ENCODE peak calls at places on chromosome 1, in seven cellular contexts. J, O, H, M, N, G and D are unnamed samples.

GRCh38 chr1:6082430-6082971 is 36.8 kb downstream of the KCNAB2 start:
- DNase-seq in J (no peak), O (no peak), H (peak), M (peak), N (no peak), G (peak), D (no peak)

GRCh38 chr1:71834570-71835441 is 447.5 kb downstream of the NEGR1 start:
- DNase-seq in J (no peak), O (peak), H (no peak), M (no peak), N (no peak), G (no peak), D (no peak)

GRCh38 chr1:8423702-8424538 is 106.0 kb downstream of the SLC45A1 start:
- DNase-seq in J (peak), O (peak), H (peak), M (peak), N (no peak), G (peak), D (no peak)

GRCh38 chr1:89670168-89670567 is 37.2 kb downstream of the LRRC8C start:
- DNase-seq in J (no peak), O (peak), H (no peak), M (no peak), N (no peak), G (no peak), D (no peak)

GRCh38 chr1:19190468-19190867 is 19.6 kb downstream of the UBR4 start:
- DNase-seq in J (no peak), O (no peak), H (no peak), M (no peak), N (no peak), G (no peak), D (no peak)

GRCh38 chr1:209839875-209840491 is 12.2 kb downstream of the UTP25 start:
- DNase-seq in J (no peak), O (peak), H (no peak), M (no peak), N (peak), G (no peak), D (no peak)

GRCh38 chr1:110209715-110210603 is at the start of gene KCNC4:
- DNase-seq in J (peak), O (peak), H (peak), M (peak), N (peak), G (peak), D (peak)

GRCh38 chr1:111399792-111400610 is 27.5 kb downstream of the OVGP1 start:
- DNase-seq in J (peak), O (peak), H (peak), M (peak), N (peak), G (peak), D (no peak)

GRCh38 chr1:45512641-45513054 is 9.0 kb downstream of the PRDX1 start:
- DNase-seq in J (peak), O (peak), H (peak), M (peak), N (no peak), G (peak), D (peak)

DNA sequence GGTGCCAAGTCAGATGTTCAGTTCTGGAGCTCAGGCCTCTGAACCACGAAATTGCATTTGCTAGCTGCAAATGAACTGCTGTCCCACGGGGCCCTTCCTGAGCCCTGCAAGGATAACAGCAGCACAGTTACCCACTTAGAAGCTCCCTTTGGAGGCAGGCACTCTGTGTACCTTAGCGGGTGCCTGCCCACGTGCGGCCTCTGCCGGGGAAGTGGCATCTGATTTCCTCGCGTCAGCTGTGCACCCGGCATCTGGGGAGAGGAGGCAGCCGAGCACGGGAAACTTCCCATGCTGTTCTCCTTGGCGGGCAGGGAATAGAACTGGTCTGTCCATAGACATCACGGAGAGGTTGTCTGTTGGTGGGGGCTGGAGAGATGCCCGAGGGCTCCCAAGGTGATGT is 148.0 kb upstream of the C1orf174 start:
- DNase-seq in J (no peak), O (no peak), H (no peak), M (no peak), N (no peak), G (no peak), D (no peak)
- TF ChIP-seq CTCF in J (no peak), O (no peak), H (no peak), M (no peak), N (no peak), G (no peak), D (no peak)

GRCh38 chr1:1250828-1251284 is 4.3 kb upstream of the C1QTNF12 start:
- DNase-seq in J (peak), O (no peak), H (no peak), M (no peak), N (no peak), G (no peak), D (no peak)
- TF ChIP-seq CTCF in J (no peak), O (no peak), H (no peak), M (no peak), N (no peak), G (no peak), D (no peak)

DNA sequence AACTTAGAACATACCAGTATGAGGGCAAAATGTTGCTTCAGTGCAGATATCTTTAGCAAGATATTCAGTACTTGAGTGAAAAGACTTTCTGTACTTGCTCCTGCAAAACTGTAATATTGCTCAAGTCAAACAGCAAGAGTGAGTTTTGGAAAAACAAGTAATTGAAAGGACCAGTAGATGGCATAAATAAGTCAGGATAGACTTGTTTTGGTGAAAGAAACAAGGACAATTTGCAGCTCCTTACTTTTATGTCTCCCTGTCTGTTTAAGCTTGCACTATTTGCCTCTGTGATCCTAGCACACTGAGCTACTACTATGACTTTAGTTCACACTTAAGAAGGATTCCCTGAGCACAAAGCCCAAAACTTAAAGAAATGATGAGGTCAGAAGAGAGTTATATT is 39.1 kb downstream of the IFI44 start:
- DNase-seq in J (no peak), O (peak), H (no peak), M (peak), N (peak), G (no peak), D (no peak)
- TF ChIP-seq CTCF in J (no peak), O (no peak), H (peak), M (peak), N (peak), G (no peak), D (no peak)

GRCh38 chr1:154935749-154936415 is 637 bp downstream of the PMVK start:
- DNase-seq in J (no peak), O (no peak), H (no peak), M (no peak), N (no peak), G (no peak), D (peak)

GRCh38 chr1:154936416-154937050 is at the start of gene PMVK:
- DNase-seq in J (peak), O (peak), H (peak), M (peak), N (peak), G (peak), D (peak)

GRCh38 chr1:154937988-154938386 is 1.5 kb upstream of the PMVK start:
- DNase-seq in J (no peak), O (no peak), H (no peak), M (no peak), N (no peak), G (no peak), D (no peak)

GRCh38 chr1:154938604-154939399 is 2.3 kb upstream of the PMVK start:
- DNase-seq in J (no peak), O (no peak), H (no peak), M (no peak), N (no peak), G (no peak), D (peak)

DNA sequence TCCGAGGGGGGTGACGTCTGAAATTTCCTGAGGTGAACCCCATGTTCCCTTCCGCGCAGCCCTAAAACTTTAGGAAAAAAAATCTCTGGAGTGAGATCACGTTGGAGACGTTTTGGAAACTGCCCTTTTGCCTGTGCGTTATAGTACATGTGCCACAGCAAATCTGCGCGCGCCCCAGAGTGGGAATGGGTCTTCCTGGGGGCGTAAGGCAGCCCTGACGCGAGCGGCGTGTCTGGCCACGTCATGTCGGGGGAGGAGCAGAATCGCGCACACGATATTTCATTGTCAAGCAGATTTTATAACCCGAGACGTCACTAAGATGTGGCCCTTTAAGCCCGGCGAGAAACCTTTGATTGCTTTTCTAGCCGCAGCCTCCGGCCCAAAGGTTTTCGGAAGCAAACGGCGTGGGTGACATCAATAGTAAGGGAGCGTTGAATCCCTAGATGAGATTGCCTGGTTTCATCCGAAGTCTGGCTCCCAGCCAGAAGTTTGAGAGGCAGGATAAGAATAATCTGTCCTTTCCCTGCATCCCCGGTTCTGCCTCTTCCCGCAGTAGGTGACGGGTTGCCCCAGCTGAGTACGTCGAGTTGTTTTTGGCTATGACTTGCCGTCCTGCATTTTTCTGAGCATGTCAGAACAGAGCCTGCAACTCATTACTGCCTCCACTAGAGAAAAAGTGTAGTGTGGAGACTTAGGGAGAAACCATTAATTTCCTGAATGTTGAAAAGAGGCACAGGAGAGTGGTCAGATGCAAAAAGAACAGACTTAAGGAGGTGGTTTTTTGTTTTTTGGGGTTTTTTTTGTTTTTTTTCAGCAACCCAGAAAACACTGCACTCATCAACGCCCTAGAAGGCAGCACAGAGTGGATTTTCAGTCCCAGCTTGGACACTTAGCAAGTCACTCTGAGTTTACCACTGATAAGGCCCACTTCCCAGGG is 800 bp upstream of the PMVK start:
- DNase-seq in J (peak), O (peak), H (peak), M (peak), N (peak), G (peak), D (peak)
- TF ChIP-seq CTCF in J (peak), O (no peak), H (peak), M (no peak), N (no peak), G (no peak), D (no peak)